ENCODE peak calls at places on chromosomes 11 and 22, in seven cellular contexts. B is dorsolateral prefrontal cortex, I is kidney, H is A673, T is GM23338, G is adrenal gland, N is RWPE1. U is an unnamed sample.

GRCh38 chr22:42933783-42934144 is 76.7 kb upstream of the ARFGAP3 start:
- DNase-seq in B (no peak), I (no peak), H (no peak), T (no peak), G (no peak), N (peak; percentile 74), U (no peak)

GRCh38 chr22:25829808-25830777 is 88.1 kb downstream of the MYO18B start:
- DNase-seq in B (no peak), I (no peak), H (no peak), T (no peak), G (peak; percentile 2), N (no peak), U (no peak)

GRCh38 chr11:78460468-78460867 is 42.8 kb upstream of the GAB2 start:
- DNase-seq in B (no peak), I (no peak), H (peak; percentile 48), T (no peak), G (no peak), N (peak; percentile 5), U (no peak)

GRCh38 chr11:111347723-111348115 is 31.4 kb downstream of the POU2AF1 start:
- DNase-seq in B (no peak), I (no peak), H (peak; percentile 48), T (no peak), G (no peak), N (no peak), U (no peak)

GRCh38 chr11:112968988-112969714 is 7.9 kb downstream of the NCAM1 start:
- DNase-seq in B (no peak), I (no peak), H (no peak), T (no peak), G (no peak), N (no peak), U (no peak)

GRCh38 chr11:86484164-86484794 is 109.6 kb downstream of the CCDC81 start:
- DNase-seq in B (no peak), I (no peak), H (peak; percentile 83), T (no peak), G (peak; percentile 61), N (peak; percentile 95), U (no peak)

GRCh38 chr11:17314232-17314547 is 37.4 kb upstream of the NCR3LG1 start:
- DNase-seq in B (no peak), I (no peak), H (peak; percentile 49), T (no peak), G (no peak), N (peak; percentile 45), U (no peak)

GRCh38 chr11:64837887-64838351 is 6.5 kb downstream of the CDC42BPG start:
- DNase-seq in B (no peak), I (peak; percentile 59), H (no peak), T (no peak), G (no peak), N (no peak), U (no peak)

GRCh38 chr11:41533761-41534160 is 74.3 kb upstream of the LRRC4C start:
- DNase-seq in B (no peak), I (no peak), H (no peak), T (no peak), G (no peak), N (no peak), U (no peak)

GRCh38 chr22:30866811-30867271 is 101.7 kb downstream of the MORC2 start:
- DNase-seq in B (peak; percentile 15), I (peak; percentile 45), H (no peak), T (peak; percentile 35), G (no peak), N (no peak), U (no peak)

GRCh38 chr11:107956543-107956942 is 28.3 kb downstream of the RAB39A start:
- DNase-seq in B (no peak), I (no peak), H (peak; percentile 26), T (no peak), G (no peak), N (no peak), U (no peak)

GRCh38 chr22:30871391-30872281 is 96.9 kb downstream of the MORC2 start:
- DNase-seq in B (peak; percentile 12), I (peak; percentile 42), H (no peak), T (no peak), G (no peak), N (no peak), U (no peak)

GRCh38 chr22:35192121-35192918 is 65.0 kb upstream of the HMGXB4 start:
- DNase-seq in B (no peak), I (no peak), H (no peak), T (no peak), G (no peak), N (no peak), U (no peak)

GRCh38 chr11:38384568-38384967 is 1786.5 kb upstream of the RAG2 start:
- DNase-seq in B (no peak), I (no peak), H (peak; percentile 27), T (no peak), G (no peak), N (peak; percentile 10), U (no peak)

GRCh38 chr11:133362921-133363320 is 169.4 kb downstream of the OPCML start:
- DNase-seq in B (no peak), I (no peak), H (no peak), T (no peak), G (no peak), N (no peak), U (no peak)

GRCh38 chr11:133366088-133366487 is 166.2 kb downstream of the OPCML start:
- DNase-seq in B (no peak), I (no peak), H (no peak), T (no peak), G (no peak), N (no peak), U (no peak)

GRCh38 chr11:133361689-133361994 is 170.7 kb downstream of the OPCML start:
- DNase-seq in B (no peak), I (no peak), H (no peak), T (no peak), G (no peak), N (no peak), U (no peak)

GRCh38 chr11:133362156-133362555 is 170.1 kb downstream of the OPCML start:
- DNase-seq in B (no peak), I (no peak), H (no peak), T (no peak), G (no peak), N (no peak), U (no peak)

DNA sequence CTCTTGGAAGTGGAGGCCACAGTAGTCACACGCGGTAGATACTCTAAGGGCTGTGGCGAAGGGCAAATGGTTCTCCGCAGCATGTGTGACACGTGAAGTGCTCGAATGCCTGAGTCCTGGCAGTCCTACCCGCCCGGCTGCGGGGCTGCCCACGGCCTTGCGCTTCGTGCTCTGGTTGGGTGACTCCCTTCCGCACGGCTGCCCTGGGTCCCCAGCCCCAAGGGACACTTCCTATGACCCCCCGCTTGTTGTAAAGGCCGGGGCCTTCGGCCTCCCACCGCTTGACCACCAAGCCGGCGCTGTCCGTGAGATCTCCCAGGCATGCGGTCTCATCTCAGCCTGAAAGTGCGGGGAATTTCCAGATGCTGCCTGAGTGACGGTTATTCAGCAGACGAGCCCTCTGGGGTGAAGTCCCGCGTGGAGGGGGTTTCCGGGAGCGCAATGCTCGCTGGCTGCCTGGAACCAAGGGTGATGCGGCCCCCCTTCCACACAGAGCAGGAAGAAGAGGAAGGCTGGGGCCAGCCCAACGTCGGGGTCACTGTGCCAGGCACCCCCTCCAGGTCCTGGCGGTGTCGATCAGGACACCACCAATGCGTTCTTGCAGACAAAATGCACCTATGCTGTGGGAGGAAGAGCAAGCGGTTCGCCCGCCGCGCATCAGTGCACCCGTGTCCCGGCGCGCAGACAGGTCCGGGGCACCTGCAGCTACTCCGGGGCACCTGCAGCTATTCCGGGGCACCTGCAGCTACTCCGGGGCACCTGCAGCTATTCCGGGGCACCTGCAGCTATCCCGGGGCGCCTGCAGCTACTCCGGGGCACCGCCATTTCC is 171.2 kb downstream of the OPCML start:
- DNase-seq in B (no peak), I (no peak), H (no peak), T (no peak), G (no peak), N (no peak), U (no peak)
- H3K27ac ChIP-seq in B (no peak overlapping the region), I (no peak overlapping the region), H (no peak overlapping the region), T (no peak overlapping the region), G (no peak overlapping the region), N (no peak overlapping the region), U (no peak overlapping the region)

GRCh38 chr11:68040121-68040956 is 1.5 kb downstream of the TCIRG1 start:
- DNase-seq in B (no peak), I (peak; percentile 89), H (peak; percentile 77), T (peak; percentile 75), G (peak; percentile 70), N (peak; percentile 58), U (no peak)
- H3K27ac ChIP-seq in B (no peak overlapping the region), I (peak overlapping the region; percentile 85), H (peak overlapping the region; percentile 72), T (peak overlapping the region; percentile 50), G (peak overlapping the region; percentile 97), N (peak overlapping the region; percentile 81), U (peak overlapping the region; percentile 59)

GRCh38 chr22:48333816-48334735 is 1493.6 kb downstream of the BRD1 start:
- DNase-seq in B (no peak), I (peak; percentile 58), H (no peak), T (no peak), G (no peak), N (no peak), U (no peak)

GRCh38 chr22:48331691-48332220 is 1495.9 kb downstream of the BRD1 start:
- DNase-seq in B (no peak), I (peak; percentile 39), H (no peak), T (no peak), G (no peak), N (no peak), U (no peak)

GRCh38 chr22:48333323-48333763 is 1494.3 kb downstream of the BRD1 start:
- DNase-seq in B (no peak), I (peak; percentile 61), H (no peak), T (no peak), G (no peak), N (no peak), U (peak; percentile 78)

GRCh38 chr22:48331266-48331665 is 1496.4 kb downstream of the BRD1 start:
- DNase-seq in B (no peak), I (peak; percentile 58), H (no peak), T (no peak), G (no peak), N (no peak), U (no peak)

GRCh38 chr22:48332438-48333322 is 1495.0 kb downstream of the BRD1 start:
- DNase-seq in B (no peak), I (peak; percentile 63), H (no peak), T (no peak), G (no peak), N (no peak), U (no peak)
- H3K27ac ChIP-seq in B (no peak overlapping the region), I (no peak overlapping the region), H (no peak overlapping the region), T (no peak overlapping the region), G (no peak overlapping the region), N (no peak overlapping the region), U (peak overlapping the region; percentile 58)

GRCh38 chr11:132785878-132786277 is 746.4 kb downstream of the OPCML start:
- DNase-seq in B (no peak), I (no peak), H (no peak), T (no peak), G (no peak), N (no peak), U (no peak)
- H3K27ac ChIP-seq in B (no peak overlapping the region), I (no peak overlapping the region), H (no peak overlapping the region), T (no peak overlapping the region), G (no peak overlapping the region), N (no peak overlapping the region), U (no peak overlapping the region)

DNA sequence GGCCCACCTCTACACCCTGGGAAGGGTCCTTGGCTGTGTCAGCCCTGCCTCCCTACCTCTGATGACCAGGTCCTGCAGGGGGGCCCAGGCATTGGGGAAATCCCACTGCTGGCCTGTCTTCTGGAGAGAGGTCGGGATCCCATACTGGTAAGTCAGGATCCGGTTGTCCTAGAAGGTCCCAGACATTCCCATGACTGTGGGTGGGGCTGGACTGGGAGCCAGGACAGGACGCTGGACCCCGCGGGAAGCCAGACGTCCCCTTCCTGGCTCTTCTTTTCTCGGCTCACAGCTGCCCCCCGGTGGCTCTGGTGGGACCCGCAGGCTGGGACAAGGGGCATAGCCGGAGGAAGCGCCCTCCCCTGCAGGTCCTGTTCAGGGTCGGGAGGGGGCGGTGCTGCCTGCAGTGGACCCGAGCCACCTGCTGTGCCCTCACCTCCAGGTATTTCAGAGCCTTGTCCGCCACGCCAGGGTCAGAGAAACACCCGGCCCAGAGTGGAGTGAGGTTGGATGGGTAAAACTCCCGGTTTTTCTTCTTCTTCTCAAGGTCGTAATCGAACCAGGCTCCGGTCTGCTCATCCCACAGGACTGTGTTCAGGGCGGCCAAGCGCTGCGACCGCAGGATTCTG is 20.0 kb downstream of the TREH start:
- DNase-seq in B (peak; percentile 88), I (peak; percentile 95), H (peak; percentile 95), T (peak; percentile 98), G (peak; percentile 90), N (peak; percentile 87), U (peak; percentile 90)
- H3K27ac ChIP-seq in B (peak overlapping the region; percentile 76), I (peak overlapping the region; percentile 54), H (no peak overlapping the region), T (peak overlapping the region; percentile 80), G (peak overlapping the region; percentile 78), N (peak overlapping the region; percentile 82), U (peak overlapping the region; percentile 56)